ENCODE peak calls at places on chromosomes 11 and 22, in five cellular contexts. V is AG08395, U is kidney tubule cell, L is lung, N is T-cell. H is an unnamed sample.

GRCh38 chr22:38190581-38190980 is 9.0 kb upstream of the PLA2G6 start:
- DNase-seq in N (no peak), U (no peak), V (no peak), L (no peak), H (no peak)

GRCh38 chr22:48886604-48887393 is 940.9 kb downstream of the BRD1 start:
- DNase-seq in V (no peak), U (no peak), L (no peak), N (no peak), H (peak)

GRCh38 chr22:41206719-41207118 is 1.6 kb downstream of the L3MBTL2 start:
- DNase-seq in L (no peak), U (no peak), V (no peak), N (no peak), H (no peak)

GRCh38 chr11:20211691-20212090 is 51.4 kb upstream of the DBX1 start:
- DNase-seq in U (no peak), V (no peak), L (no peak), N (no peak), H (no peak)

GRCh38 chr11:15941206-15941770 is 415.1 kb downstream of the SOX6 start:
- DNase-seq in L (no peak), U (peak), V (peak), N (no peak), H (no peak)

GRCh38 chr11:124301482-124301881 is 12.3 kb downstream of the OR8D1 start:
- DNase-seq in V (no peak), N (no peak), U (no peak), L (no peak), H (no peak)

GRCh38 chr11:4826425-4826824 is 5.3 kb downstream of the OR51F2 start:
- DNase-seq in V (peak), L (no peak), N (no peak), U (peak), H (no peak)

GRCh38 chr11:88174627-88175003 is 628 bp downstream of the RAB38 start:
- DNase-seq in N (no peak), V (peak), L (peak), U (peak), H (peak)

GRCh38 chr22:46293591-46294260 is 2.9 kb upstream of the GTSE1 start:
- DNase-seq in V (peak), U (peak), N (no peak), L (no peak), H (no peak)

GRCh38 chr11:3920148-3920852 is 64.8 kb downstream of the STIM1 start:
- DNase-seq in N (peak), L (peak), V (peak), U (no peak), H (no peak)

GRCh38 chr11:1652778-1653540 is 23.4 kb downstream of the KRTAP5-5 start:
- DNase-seq in L (peak), N (peak), U (peak), V (peak), H (no peak)

GRCh38 chr11:9109858-9110731 is 18.7 kb upstream of the SCUBE2 start:
- DNase-seq in V (no peak), U (no peak), N (no peak), L (no peak), H (no peak)

GRCh38 chr11:116234989-116235567 is 537.7 kb downstream of the BUD13 start:
- DNase-seq in L (no peak), V (no peak), U (no peak), N (no peak), H (no peak)

GRCh38 chr11:17513853-17514252 is 30.4 kb downstream of the USH1C start:
- DNase-seq in N (no peak), U (peak), V (no peak), L (no peak), H (no peak)

GRCh38 chr22:30017375-30017774 is 62.9 kb upstream of the HORMAD2 start:
- DNase-seq in V (peak), N (no peak), L (no peak), U (peak), H (no peak)

GRCh38 chr22:46229701-46230100 is 20.4 kb downstream of the CDPF1 start:
- DNase-seq in N (no peak), V (no peak), L (no peak), U (no peak), H (no peak)

GRCh38 chr11:74319139-74319538 is 7.7 kb upstream of the P4HA3 start:
- DNase-seq in N (no peak), L (no peak), U (peak), V (peak), H (no peak)

H was measured in NCI-H510A.